ENCODE peak calls at places on chromosome 11, in seven cellular contexts. N is fibroblast of pulmonary artery; A is EH; G is GM23338; K is left cardiac atrium; V is activated T-cell treated with anti-CD3 and anti-CD28 coated beads, Interleukin-2, amount 50 U/mL, for 72 hours; X is right cardiac atrium. L is an unnamed sample.

GRCh38 chr11:64268687-64269379 is 15.6 kb downstream of the BAD start:
- DNase-seq in N (peak; percentile 83), A (peak; percentile 85), G (peak; percentile 53), K (peak; percentile 90), V (peak; percentile 62), X (peak; percentile 92), L (peak; percentile 61)

GRCh38 chr11:132126973-132127900 is 756.8 kb downstream of the NTM start:
- DNase-seq in N (peak; percentile 93), A (peak; percentile 91), G (peak; percentile 85), K (peak; percentile 70), V (no peak), X (peak; percentile 65), L (no peak)

GRCh38 chr11:35282226-35282882 is 137.0 kb downstream of the SLC1A2 start:
- DNase-seq in N (peak; percentile 47), A (peak; percentile 81), G (no peak), K (no peak), V (no peak), X (no peak), L (no peak)

GRCh38 chr11:108616549-108616948 is 23.0 kb upstream of the EXPH5 start:
- DNase-seq in N (peak; percentile 92), A (peak; percentile 54), G (peak; percentile 17), K (no peak), V (no peak), X (no peak), L (no peak)

GRCh38 chr11:2376751-2377451 is at the start of gene CD81:
- DNase-seq in N (peak; percentile 48), A (peak; percentile 47), G (no peak), K (peak; percentile 62), V (peak; percentile 60), X (peak; percentile 87), L (peak; percentile 73)

GRCh38 chr11:120168960-120169681 is 31.2 kb upstream of the TRIM29 start:
- DNase-seq in N (peak; percentile 57), A (peak; percentile 69), G (peak; percentile 89), K (peak; percentile 73), V (peak; percentile 71), X (peak; percentile 91), L (peak; percentile 79)

GRCh38 chr11:73324116-73324515 is 16.0 kb downstream of the ARHGEF17 start:
- DNase-seq in N (no peak), A (no peak), G (no peak), K (no peak), V (no peak), X (peak; percentile 52), L (no peak)

GRCh38 chr11:106683435-106683834 is 334.8 kb downstream of the GUCY1A2 start:
- DNase-seq in N (no peak), A (no peak), G (peak; percentile 6), K (no peak), V (no peak), X (no peak), L (no peak)

GRCh38 chr11:70141490-70142014 is 61.5 kb upstream of the FADD start:
- DNase-seq in N (no peak), A (no peak), G (no peak), K (no peak), V (no peak), X (no peak), L (peak; percentile 13)

GRCh38 chr11:110431212-110432073 is 1.7 kb downstream of the FDX1 start:
- DNase-seq in N (peak; percentile 26), A (peak; percentile 18), G (no peak), K (no peak), V (no peak), X (no peak), L (no peak)

L was measured in stimulated activated naive CD8-positive, alpha-beta T cell treated with anti-CD3 and anti-CD28 coated beads, Interleukin-15, Interleukin-2, amounts not matched to agents 100 U/mL and 50 U/mL, for 24 hours.